ENCODE peak calls at places on chromosomes 7 and 10, in seven cellular contexts. B is ovary; X is Caco-2; L is left ventricle myocardium inferior; N is thoracic aorta; Q is CD4-positive, alpha-beta memory T cell; O is sigmoid colon. I is an unnamed sample.

GRCh38 chr10:113563306-113564088 is 10.6 kb downstream of the HABP2 start:
- DNase-seq in L (peak; percentile 72), B (peak; percentile 76), N (peak; percentile 20), O (peak; percentile 84), X (peak; percentile 72), Q (peak; percentile 54), I (peak; percentile 79)

GRCh38 chr7:22696672-22697071 is 30.3 kb upstream of the IL6 start:
- DNase-seq in N (no peak), L (no peak), O (no peak), X (no peak), B (no peak), Q (no peak), I (no peak)

GRCh38 chr10:118753331-118753730 is 1.4 kb downstream of the CACUL1 start:
- DNase-seq in N (no peak), Q (no peak), B (no peak), L (no peak), X (no peak), O (no peak), I (no peak)

GRCh38 chr10:13115832-13116793 is 16.1 kb downstream of the OPTN start:
- DNase-seq in B (no peak), L (no peak), N (no peak), X (no peak), Q (peak; percentile 50), O (no peak), I (no peak)

GRCh38 chr10:89090760-89091455 is 100.3 kb downstream of the FAS start:
- DNase-seq in N (no peak), X (no peak), O (no peak), Q (no peak), L (no peak), B (no peak), I (no peak)

GRCh38 chr10:12597176-12597575 is 247.8 kb downstream of the CAMK1D start:
- DNase-seq in L (no peak), O (no peak), Q (no peak), N (no peak), B (no peak), X (no peak), I (no peak)

GRCh38 chr7:30880090-30880704 is 31.5 kb upstream of the AQP1 start:
- DNase-seq in L (no peak), O (no peak), Q (no peak), X (no peak), N (no peak), B (no peak), I (no peak)

GRCh38 chr7:33485746-33486491 is 356.6 kb downstream of the BBS9 start:
- DNase-seq in B (no peak), L (no peak), O (no peak), Q (no peak), X (no peak), N (no peak), I (no peak)

GRCh38 chr10:34049887-34050286 is 715.4 kb upstream of the NRP1 start:
- DNase-seq in L (no peak), N (no peak), X (no peak), B (no peak), Q (no peak), O (no peak), I (no peak)

GRCh38 chr10:66837990-66838389 is 87.8 kb upstream of the LRRTM3 start:
- DNase-seq in O (no peak), L (no peak), B (no peak), X (no peak), N (no peak), Q (no peak), I (no peak)

GRCh38 chr7:26681819-26682418 is 182.5 kb downstream of the SKAP2 start:
- DNase-seq in L (no peak), O (no peak), N (no peak), X (no peak), B (no peak), Q (peak; percentile 33), I (no peak)

GRCh38 chr7:23751852-23752251 is 41.8 kb downstream of the STK31 start:
- DNase-seq in Q (no peak), O (no peak), B (no peak), X (no peak), L (no peak), N (no peak), I (no peak)

GRCh38 chr7:80134105-80134535 is 511 bp upstream of the GNAI1 start:
- DNase-seq in B (no peak), O (no peak), N (peak; percentile 36), X (no peak), Q (no peak), L (no peak), I (no peak)

GRCh38 chr7:80984619-80985018 is 65.8 kb upstream of the SEMA3C start:
- DNase-seq in Q (no peak), X (no peak), O (no peak), L (no peak), N (no peak), B (no peak), I (no peak)

GRCh38 chr10:16520900-16521299 is 779 bp downstream of the C1QL3 start:
- DNase-seq in B (no peak), L (peak; percentile 18), O (no peak), X (no peak), N (no peak), Q (peak; percentile 6), I (peak; percentile 76)

GRCh38 chr7:131727189-131727588 is 170.8 kb upstream of the PODXL start:
- DNase-seq in Q (no peak), O (no peak), B (no peak), L (no peak), X (no peak), N (no peak), I (no peak)

GRCh38 chr7:28161319-28161718 is 19.3 kb downstream of the JAZF1 start:
- DNase-seq in N (no peak), L (no peak), X (no peak), O (no peak), Q (no peak), B (no peak), I (no peak)

GRCh38 chr7:1693991-1694524 is 24.0 kb downstream of the ELFN1 start:
- DNase-seq in Q (no peak), N (no peak), X (peak; percentile 57), L (peak; percentile 20), B (peak; percentile 11), O (peak; percentile 46), I (peak; percentile 73)

GRCh38 chr7:114554781-114555537 is 140.3 kb downstream of the FOXP2 start:
- DNase-seq in L (no peak), Q (no peak), O (no peak), B (no peak), N (no peak), X (no peak), I (no peak)

GRCh38 chr10:15106352-15107013 is 9.3 kb downstream of the RPP38 start:
- DNase-seq in B (peak; percentile 67), O (no peak), N (no peak), L (peak; percentile 49), Q (peak; percentile 55), X (peak; percentile 83), I (peak; percentile 54)

GRCh38 chr7:51352174-51353145 is 35.9 kb upstream of the COBL start:
- DNase-seq in Q (no peak), L (no peak), N (no peak), X (no peak), O (no peak), B (no peak), I (no peak)

GRCh38 chr10:83199357-83199756 is 940.0 kb upstream of the GHITM start:
- DNase-seq in Q (no peak), N (no peak), O (no peak), X (no peak), L (no peak), B (no peak), I (no peak)

GRCh38 chr7:43438897-43439479 is 143.9 kb upstream of the STK17A start:
- DNase-seq in Q (no peak), O (no peak), L (no peak), B (no peak), N (no peak), X (no peak), I (no peak)

GRCh38 chr10:115660391-115660790 is 567.2 kb downstream of the ATRNL1 start:
- DNase-seq in B (no peak), X (no peak), Q (no peak), L (no peak), N (no peak), O (no peak), I (no peak)

GRCh38 chr10:34732926-34733325 is 82.2 kb downstream of the PARD3 start:
- DNase-seq in Q (no peak), X (peak; percentile 62), O (no peak), B (no peak), L (no peak), N (no peak), I (no peak)

GRCh38 chr10:72709041-72709440 is 17.1 kb downstream of the MCU start:
- DNase-seq in B (no peak), X (no peak), L (peak; percentile 27), Q (no peak), N (no peak), O (no peak), I (no peak)

GRCh38 chr7:77455334-77455733 is 39.2 kb upstream of the GSAP start:
- DNase-seq in B (no peak), X (no peak), Q (no peak), N (no peak), L (peak; percentile 55), O (no peak), I (no peak)

GRCh38 chr7:75555736-75556135 is 63.6 kb downstream of the SPDYE5 start:
- DNase-seq in L (no peak), O (no peak), Q (no peak), X (no peak), B (no peak), N (no peak), I (no peak)

GRCh38 chr7:79340212-79340611 is 113.3 kb downstream of the MAGI2 start:
- DNase-seq in B (no peak), X (no peak), N (no peak), Q (no peak), O (no peak), L (no peak), I (no peak)

GRCh38 chr10:1468777-1469176 is 268.5 kb downstream of the ADARB2 start:
- DNase-seq in X (no peak), B (no peak), L (no peak), N (no peak), Q (no peak), O (no peak), I (no peak)
- H3K27me3 ChIP-seq in X (peaks cover 1% of the 10 kb centered on the region), B (no peaks in the 10 kb centered on the region), L (peaks cover 76% of the 10 kb centered on the region), N (no peaks in the 10 kb centered on the region), Q (no peaks in the 10 kb centered on the region), O (peaks cover 16% of the 10 kb centered on the region), I (no peaks in the 10 kb centered on the region)

DNA sequence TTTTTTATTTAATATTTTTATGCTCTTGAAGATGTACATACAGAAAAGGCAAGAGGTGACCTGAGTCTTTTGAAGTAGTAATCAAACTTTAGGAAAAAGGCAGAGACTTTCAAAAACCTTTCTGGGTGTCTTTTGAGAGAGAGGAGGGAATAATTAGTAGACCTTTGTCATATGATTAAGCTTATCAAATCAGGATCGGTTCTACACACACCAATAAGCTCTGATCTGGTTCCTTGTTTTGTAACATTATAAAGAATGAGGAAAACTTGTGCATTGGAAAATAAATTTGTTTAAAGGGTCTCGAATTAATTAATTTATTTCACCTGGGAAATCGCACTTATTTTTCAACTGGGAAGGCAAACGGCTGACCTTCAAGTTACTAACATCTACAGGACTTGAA is 11.9 kb downstream of the TWIST1 start:
- DNase-seq in B (no peak), N (no peak), X (no peak), O (no peak), L (no peak), Q (no peak), I (no peak)
- H3K27me3 ChIP-seq in B (no peaks in the 10 kb centered on the region), N (no peaks in the 10 kb centered on the region), X (no peaks in the 10 kb centered on the region), O (peaks cover 70% of the 10 kb centered on the region), L (peaks cover 97% of the 10 kb centered on the region), Q (peaks cover 23% of the 10 kb centered on the region), I (peaks cover 73% of the 10 kb centered on the region)

GRCh38 chr7:157686285-157686894 is 349.6 kb downstream of the DNAJB6 start:
- DNase-seq in X (no peak), B (no peak), N (no peak), Q (no peak), L (no peak), O (no peak), I (no peak)
- H3K27me3 ChIP-seq in X (no peaks in the 10 kb centered on the region), B (peaks cover 2% of the 10 kb centered on the region), N (peaks cover 15% of the 10 kb centered on the region), Q (peaks cover 59% of the 10 kb centered on the region), L (peaks cover 97% of the 10 kb centered on the region), O (peaks cover 98% of the 10 kb centered on the region), I (peaks cover 93% of the 10 kb centered on the region)

GRCh38 chr10:30365883-30366282 is 16.8 kb upstream of the MTPAP start:
- DNase-seq in O (peak; percentile 50), X (no peak), L (no peak), N (no peak), B (no peak), Q (no peak), I (no peak)
- H3K27me3 ChIP-seq in O (no peaks in the 10 kb centered on the region), X (no peaks in the 10 kb centered on the region), L (no peaks in the 10 kb centered on the region), N (no peaks in the 10 kb centered on the region), B (no peaks in the 10 kb centered on the region), Q (no peaks in the 10 kb centered on the region), I (no peaks in the 10 kb centered on the region)

I was measured in left lung.